ENCODE peak calls at places on chromosomes 7 and 10, in ten cellular contexts. U is lung, V is upper lobe of right lung, H is H9, B is neuronal stem cell, M is T-helper 17 cell, E is uterus, T is heart left ventricle, L is stomach, P is HCT116. C is an unnamed sample.
A peak's percentile ranks its signal among the peaks of the same experiment; 100 is the strongest.

GRCh38 chr7:80781561-80781979 is 137.3 kb downstream of the SEMA3C start:
- DNase-seq in U (no peak), V (no peak), H (no peak), B (no peak), M (no peak), E (peak; percentile 33), T (peak; percentile 69), L (peak; percentile 46), P (peak; percentile 50), C (peak; percentile 26)

GRCh38 chr10:112951349-112952281 is 1.6 kb downstream of the TCF7L2 start:
- DNase-seq in U (peak; percentile 57), V (peak; percentile 86), H (peak; percentile 61), B (peak; percentile 75), M (peak; percentile 25), E (peak; percentile 72), T (peak; percentile 63), L (peak; percentile 55), P (peak; percentile 72), C (no peak)

GRCh38 chr7:1532456-1533254 is 2.2 kb downstream of the MAFK start:
- DNase-seq in U (peak; percentile 78), V (peak; percentile 92), H (no peak), B (no peak), M (peak; percentile 52), E (peak; percentile 76), T (peak; percentile 83), L (peak; percentile 88), P (peak; percentile 43), C (peak; percentile 77)

GRCh38 chr7:28595779-28596178 is 183.5 kb downstream of the CREB5 start:
- DNase-seq in U (no peak), V (no peak), H (no peak), B (no peak), M (no peak), E (no peak), T (no peak), L (no peak), P (no peak), C (no peak)

GRCh38 chr7:51253157-51253556 is 63.5 kb downstream of the COBL start:
- DNase-seq in U (no peak), V (no peak), H (no peak), B (no peak), M (no peak), E (no peak), T (no peak), L (no peak), P (no peak), C (no peak)

GRCh38 chr7:40717242-40717641 is 582.4 kb downstream of the SUGCT start:
- DNase-seq in U (peak; percentile 33), V (no peak), H (peak; percentile 96), B (peak; percentile 36), M (no peak), E (peak; percentile 57), T (peak; percentile 80), L (peak; percentile 81), P (peak; percentile 81), C (peak; percentile 60)

GRCh38 chr7:151248191-151249033 is at the start of gene SMARCD3:
- DNase-seq in U (peak; percentile 62), V (peak; percentile 86), H (peak; percentile 61), B (peak; percentile 67), M (no peak), E (peak; percentile 74), T (peak; percentile 86), L (peak; percentile 84), P (no peak), C (no peak)

GRCh38 chr7:45126920-45127319 is 15.4 kb upstream of the TBRG4 start:
- DNase-seq in U (no peak), V (no peak), H (no peak), B (no peak), M (no peak), E (no peak), T (no peak), L (no peak), P (no peak), C (no peak)

GRCh38 chr7:156827587-156828203 is 65.3 kb downstream of the LMBR1 start:
- DNase-seq in U (no peak), V (no peak), H (no peak), B (no peak), M (no peak), E (no peak), T (no peak), L (no peak), P (peak; percentile 8), C (no peak)

GRCh38 chr7:125516194-125516593 is 586.6 kb upstream of the POT1 start:
- DNase-seq in U (no peak), V (no peak), H (no peak), B (no peak), M (no peak), E (no peak), T (no peak), L (no peak), P (no peak), C (no peak)

DNA sequence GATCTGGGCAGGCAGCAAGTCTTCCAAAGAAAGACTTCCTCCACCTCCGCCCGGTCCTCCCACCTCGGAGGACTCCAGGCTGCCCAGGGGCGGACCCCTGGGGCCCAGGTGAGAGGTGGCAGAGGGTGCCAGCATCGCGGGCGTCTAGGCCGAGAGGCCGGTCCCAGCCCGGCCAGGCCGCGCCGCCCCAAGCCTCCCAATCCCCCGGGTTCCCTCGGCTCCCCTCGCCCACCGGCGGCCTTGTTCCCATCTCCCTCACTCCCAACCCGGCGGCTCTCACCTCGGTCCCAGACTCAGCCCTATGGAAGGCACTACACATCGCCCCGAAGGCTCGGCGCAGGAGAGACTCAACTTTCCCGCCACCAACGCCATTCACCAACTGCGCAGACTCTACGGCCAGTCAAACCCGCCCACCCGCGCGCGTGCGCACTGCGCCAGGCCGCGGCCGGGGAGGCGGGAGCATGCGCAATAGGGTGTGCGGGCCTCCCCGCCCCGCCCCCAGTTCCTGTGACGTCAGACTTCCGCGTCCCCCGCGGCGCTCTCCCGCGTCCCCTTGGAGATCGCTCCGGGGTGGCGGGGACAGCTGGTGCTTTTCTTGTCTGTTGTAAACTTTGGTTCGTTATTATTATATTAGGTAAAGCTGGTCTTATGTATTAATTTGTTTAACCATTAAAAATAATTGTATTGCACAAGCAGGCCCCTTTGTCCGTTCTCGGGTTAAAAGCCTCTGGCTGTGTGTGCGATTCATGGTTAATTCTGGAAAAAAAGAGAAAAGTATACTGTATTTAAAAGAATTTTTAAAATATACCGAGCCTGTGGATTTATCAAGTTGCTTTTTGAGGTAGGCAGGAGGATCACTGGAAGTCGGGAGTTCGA is at the start of gene XRCC2:
- DNase-seq in U (peak; percentile 90), V (peak; percentile 95), H (peak; percentile 90), B (peak; percentile 95), M (peak; percentile 94), E (peak; percentile 93), T (peak; percentile 89), L (peak; percentile 94), P (peak; percentile 77), C (peak; percentile 59)
- H3K9me3 ChIP-seq in U (no peaks in the 10 kb centered on the region), V (no peaks in the 10 kb centered on the region), H (no peaks in the 10 kb centered on the region), B (peaks cover 2% of the 10 kb centered on the region), M (no peaks in the 10 kb centered on the region), E (no peaks in the 10 kb centered on the region), T (no peaks in the 10 kb centered on the region), L (no peaks in the 10 kb centered on the region), P (no peaks in the 10 kb centered on the region), C (no peaks in the 10 kb centered on the region)

GRCh38 chr10:122699796-122700466 is at the start of gene C10orf120:
- DNase-seq in U (no peak), V (no peak), H (no peak), B (no peak), M (no peak), E (no peak), T (no peak), L (no peak), P (no peak), C (no peak)
- H3K9me3 ChIP-seq in U (no peaks in the 10 kb centered on the region), V (no peaks in the 10 kb centered on the region), H (no peaks in the 10 kb centered on the region), B (no peaks in the 10 kb centered on the region), M (no peaks in the 10 kb centered on the region), E (no peaks in the 10 kb centered on the region), T (no peaks in the 10 kb centered on the region), L (no peaks in the 10 kb centered on the region), P (no peaks in the 10 kb centered on the region), C (no peaks in the 10 kb centered on the region)

DNA sequence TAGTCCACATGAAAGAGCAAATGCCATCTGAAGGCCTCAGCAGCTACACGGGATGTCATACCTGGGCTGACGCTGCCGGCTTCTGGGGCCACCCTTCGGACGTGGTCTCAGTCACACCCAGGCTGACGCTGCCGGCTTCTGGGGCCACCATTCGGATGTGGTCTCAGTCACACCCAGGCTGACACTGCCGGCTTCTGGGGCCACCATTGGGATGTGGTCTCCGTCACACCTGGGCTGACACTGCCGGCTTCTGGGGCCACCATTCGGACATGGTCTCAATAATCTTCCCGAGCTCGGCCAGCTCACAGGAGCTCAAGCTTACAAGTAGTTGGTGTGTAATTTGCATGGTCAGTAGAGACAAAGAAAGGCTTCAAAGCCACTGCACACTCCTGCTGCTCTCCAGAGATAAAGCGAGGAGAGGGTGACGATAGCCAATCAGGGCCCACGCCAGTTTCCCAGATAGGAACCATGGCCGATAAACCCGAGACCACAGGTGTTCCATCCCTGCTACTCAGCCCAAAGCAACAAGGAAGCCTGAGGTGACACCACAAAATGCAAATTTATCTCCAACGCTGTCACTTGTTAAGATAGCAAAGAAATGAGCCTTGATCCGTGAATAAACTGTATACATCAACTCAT is 165.0 kb downstream of the PTPRN2 start:
- DNase-seq in U (no peak), V (peak; percentile 25), H (no peak), B (no peak), M (no peak), E (no peak), T (no peak), L (no peak), P (no peak), C (no peak)
- H3K9me3 ChIP-seq in U (no peaks in the 10 kb centered on the region), V (no peaks in the 10 kb centered on the region), H (peaks cover 14% of the 10 kb centered on the region), B (no peaks in the 10 kb centered on the region), M (no peaks in the 10 kb centered on the region), E (no peaks in the 10 kb centered on the region), T (no peaks in the 10 kb centered on the region), L (no peaks in the 10 kb centered on the region), P (no peaks in the 10 kb centered on the region), C (peaks cover 57% of the 10 kb centered on the region)

GRCh38 chr10:130339091-130339490 is 202.9 kb downstream of the GLRX3 start:
- DNase-seq in U (no peak), V (no peak), H (no peak), B (no peak), M (no peak), E (no peak), T (no peak), L (no peak), P (no peak), C (no peak)

GRCh38 chr10:130337696-130338587 is 201.8 kb downstream of the GLRX3 start:
- DNase-seq in U (no peak), V (no peak), H (no peak), B (no peak), M (no peak), E (no peak), T (no peak), L (no peak), P (no peak), C (no peak)

GRCh38 chr10:130336612-130337304 is 200.6 kb downstream of the GLRX3 start:
- DNase-seq in U (no peak), V (no peak), H (peak; percentile 55), B (no peak), M (no peak), E (no peak), T (no peak), L (no peak), P (no peak), C (no peak)

GRCh38 chr10:130338588-130339070 is 202.4 kb downstream of the GLRX3 start:
- DNase-seq in U (no peak), V (no peak), H (no peak), B (no peak), M (no peak), E (no peak), T (no peak), L (no peak), P (no peak), C (no peak)

DNA sequence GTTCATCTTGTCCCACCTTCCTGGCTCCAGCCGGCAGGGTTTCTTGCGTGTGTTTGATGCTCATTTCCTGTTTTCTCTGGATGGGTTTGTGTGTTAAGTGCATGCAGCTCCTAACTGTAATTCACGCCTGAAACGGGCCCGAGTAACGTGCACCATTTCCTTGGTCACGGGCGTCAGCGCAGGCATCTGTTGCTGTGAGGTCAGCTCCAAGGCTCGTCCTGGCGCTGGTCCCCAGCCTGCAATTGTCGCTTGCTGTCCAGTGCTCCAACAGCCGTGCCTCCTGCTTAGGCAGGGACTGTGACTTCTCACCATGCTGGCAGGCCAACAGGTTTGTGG is 201.1 kb downstream of the GLRX3 start:
- DNase-seq in U (no peak), V (no peak), H (no peak), B (no peak), M (no peak), E (no peak), T (no peak), L (no peak), P (no peak), C (no peak)
- H3K9me3 ChIP-seq in U (no peaks in the 10 kb centered on the region), V (no peaks in the 10 kb centered on the region), H (no peaks in the 10 kb centered on the region), B (no peaks in the 10 kb centered on the region), M (no peaks in the 10 kb centered on the region), E (no peaks in the 10 kb centered on the region), T (no peaks in the 10 kb centered on the region), L (no peaks in the 10 kb centered on the region), P (no peaks in the 10 kb centered on the region), C (peaks cover 81% of the 10 kb centered on the region)